ENCODE peak calls at places on chromosomes 11 and 22, in seven cellular contexts. Y, F, V, U, G, E and L are unnamed samples.

GRCh38 chr22:38989461-38989860 is 7.3 kb downstream of the APOBEC3B start:
- DNase-seq in Y (no peak), F (no peak), V (no peak), U (no peak), G (no peak), E (no peak), L (no peak)

GRCh38 chr11:106524446-106524845 is 447.0 kb downstream of the AASDHPPT start:
- DNase-seq in Y (no peak), F (no peak), V (no peak), U (no peak), G (no peak), E (no peak), L (no peak)

GRCh38 chr22:46865642-46866041 is 103.2 kb downstream of the TBC1D22A start:
- DNase-seq in Y (no peak), F (peak; percentile 12), V (no peak), U (no peak), G (no peak), E (no peak), L (peak; percentile 29)

GRCh38 chr11:28743101-28743550 is 634.9 kb downstream of the METTL15 start:
- DNase-seq in Y (no peak), F (no peak), V (no peak), U (peak; percentile 63), G (no peak), E (no peak), L (no peak)

GRCh38 chr11:67572747-67573419 is 10.7 kb upstream of the GSTP1 start:
- DNase-seq in Y (no peak), F (peak; percentile 87), V (peak; percentile 85), U (peak; percentile 84), G (peak; percentile 70), E (peak; percentile 82), L (no peak)

GRCh38 chr11:91912322-91912721 is 312.3 kb upstream of the FAT3 start:
- DNase-seq in Y (no peak), F (no peak), V (no peak), U (no peak), G (no peak), E (no peak), L (no peak)

GRCh38 chr22:23240639-23241389 is 60.5 kb downstream of the BCR start:
- DNase-seq in Y (no peak), F (peak; percentile 67), V (no peak), U (peak; percentile 44), G (peak; percentile 17), E (no peak), L (no peak)

GRCh38 chr22:27699676-27700075 is 101.9 kb downstream of the MN1 start:
- DNase-seq in Y (no peak), F (no peak), V (no peak), U (no peak), G (no peak), E (no peak), L (no peak)

GRCh38 chr11:1943977-1944376 is 3.2 kb upstream of the MRPL23 start:
- DNase-seq in Y (peak; percentile 54), F (no peak), V (no peak), U (peak; percentile 44), G (peak; percentile 13), E (peak; percentile 44), L (no peak)

GRCh38 chr11:67117667-67118058 is 1.4 kb upstream of the KDM2A start:
- DNase-seq in Y (peak; percentile 69), F (no peak), V (peak; percentile 7), U (no peak), G (peak; percentile 60), E (peak; percentile 68), L (no peak)

GRCh38 chr11:6328321-6328720 is 8.0 kb upstream of the CAVIN3 start:
- DNase-seq in Y (no peak), F (no peak), V (no peak), U (no peak), G (no peak), E (no peak), L (no peak)

GRCh38 chr22:45957826-45958225 is 19.1 kb downstream of the WNT7B start:
- DNase-seq in Y (no peak), F (no peak), V (no peak), U (no peak), G (no peak), E (no peak), L (no peak)

GRCh38 chr11:120399312-120399711 is 63.1 kb downstream of the ARHGEF12 start:
- DNase-seq in Y (no peak), F (no peak), V (no peak), U (no peak), G (no peak), E (no peak), L (no peak)

GRCh38 chr11:106152824-106153223 is 75.4 kb downstream of the AASDHPPT start:
- DNase-seq in Y (no peak), F (no peak), V (no peak), U (peak; percentile 35), G (no peak), E (no peak), L (no peak)

GRCh38 chr11:58004664-58005063 is 19.0 kb upstream of the OR9Q1 start:
- DNase-seq in Y (no peak), F (no peak), V (no peak), U (no peak), G (no peak), E (no peak), L (no peak)

GRCh38 chr11:78214331-78215194 is 25.8 kb downstream of the USP35 start:
- DNase-seq in Y (no peak), F (no peak), V (no peak), U (no peak), G (no peak), E (no peak), L (peak; percentile 68)

GRCh38 chr11:41289408-41289807 is 170.0 kb downstream of the LRRC4C start:
- DNase-seq in Y (no peak), F (no peak), V (no peak), U (no peak), G (no peak), E (no peak), L (no peak)
- TF ChIP-seq CTCF in Y (no peak), F (no peak), V (no peak), U (no peak), G (no peak), E (no peak), L (no peak)

GRCh38 chr11:211295-211694 is 3.8 kb downstream of the RIC8A start:
- DNase-seq in Y (no peak), F (no peak), V (no peak), U (no peak), G (no peak), E (peak; percentile 54), L (no peak)

GRCh38 chr11:208917-209260 is 1.4 kb downstream of the RIC8A start:
- DNase-seq in Y (no peak), F (no peak), V (no peak), U (no peak), G (peak; percentile 67), E (no peak), L (no peak)

GRCh38 chr11:210803-211180 is 3.3 kb downstream of the RIC8A start:
- DNase-seq in Y (no peak), F (no peak), V (no peak), U (no peak), G (no peak), E (peak; percentile 63), L (no peak)

GRCh38 chr11:209275-210121 is 2.0 kb downstream of the RIC8A start:
- DNase-seq in Y (no peak), F (no peak), V (no peak), U (no peak), G (peak; percentile 48), E (peak; percentile 73), L (no peak)

GRCh38 chr11:210122-210802 is 2.8 kb downstream of the RIC8A start:
- DNase-seq in Y (no peak), F (no peak), V (no peak), U (peak; percentile 62), G (no peak), E (peak; percentile 57), L (no peak)
- H3K27ac ChIP-seq in Y (no peak overlapping the region), F (peak overlapping the region; percentile 47), V (no peak overlapping the region), U (no peak overlapping the region), G (no peak overlapping the region), E (peak overlapping the region; percentile 99), L (peak overlapping the region; percentile 21)

DNA sequence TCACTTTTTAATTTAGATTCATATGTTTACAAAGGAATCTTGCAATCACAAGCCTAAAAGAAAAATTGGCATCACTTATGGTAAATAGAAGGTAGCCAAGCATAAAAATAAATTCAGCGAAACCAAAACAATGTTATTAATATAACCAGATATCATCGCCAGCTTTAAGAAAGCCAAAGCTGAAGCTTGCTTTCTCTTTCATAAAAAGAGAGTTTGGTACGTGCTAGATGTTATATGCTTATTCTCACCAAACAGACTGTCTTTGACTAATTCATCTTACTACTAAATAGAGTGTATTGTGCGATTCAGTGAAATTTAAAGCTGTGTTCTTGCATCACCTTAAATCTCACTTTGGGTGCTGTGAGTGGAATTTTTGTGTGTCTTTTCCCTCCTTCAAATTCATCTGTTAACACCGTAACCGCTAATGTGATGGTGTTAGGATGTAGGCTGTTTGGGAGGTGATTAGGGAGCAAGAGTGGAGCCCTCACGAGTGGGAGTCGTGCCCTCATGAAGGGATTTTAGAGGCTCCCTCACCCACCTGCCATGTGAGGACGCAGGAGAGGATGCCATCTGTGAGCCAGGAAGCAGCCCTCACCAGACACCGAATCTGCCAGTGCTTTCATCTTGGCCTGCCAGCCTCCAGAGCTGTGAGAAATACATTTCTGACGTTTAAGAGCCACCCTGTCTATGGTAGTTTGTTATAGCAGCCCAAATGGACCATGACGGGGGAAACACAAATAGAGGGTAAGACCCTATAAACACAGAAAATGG is 134.1 kb upstream of the TMEM45B start:
- DNase-seq in Y (no peak), F (no peak), V (no peak), U (no peak), G (no peak), E (no peak), L (no peak)
- H3K4me3 ChIP-seq in Y (no peak overlapping the region), F (no peak overlapping the region), V (no peak overlapping the region), U (no peak overlapping the region), G (no peak overlapping the region), E (no peak overlapping the region), L (no peak overlapping the region)

GRCh38 chr11:65726660-65727059 is 6.1 kb upstream of the RNASEH2C start:
- DNase-seq in Y (no peak), F (peak; percentile 40), V (no peak), U (no peak), G (no peak), E (no peak), L (no peak)
- TF ChIP-seq CTCF in Y (no peak), F (peak; percentile 60), V (no peak), U (peak; percentile 38), G (no peak), E (no peak), L (no peak)

GRCh38 chr22:20956258-20957117 is 10.6 kb upstream of the AIFM3 start:
- DNase-seq in Y (peak; percentile 46), F (no peak), V (peak; percentile 35), U (peak; percentile 75), G (peak; percentile 45), E (no peak), L (no peak)
- H3K27ac ChIP-seq in Y (peak overlapping the region; percentile 29), F (no peak overlapping the region), V (no peak overlapping the region), U (peak overlapping the region; percentile 47), G (peak overlapping the region; percentile 26), E (peak overlapping the region; percentile 62), L (no peak overlapping the region)